ENCODE peak calls at places on chromosomes 13 and 19, in five cellular contexts. One of them, this sample, is unnamed.

GRCh38 chr19:56132316-56132822 is 8.7 kb upstream of the ZNF444 start:
- DNase-seq in upper lobe of left lung: no peak
- DNase-seq in A172: no peak
- DNase-seq in stimulated activated CD4-positive, alpha-beta T cell treated with anti-CD3 and anti-CD28 coated beads, Interleukin-2, amount 100 ng/mL, for 48 hours: no peak
- DNase-seq in ELR: no peak
- DNase-seq in this sample: no peak

GRCh38 chr13:67481445-67481844 is 251.3 kb upstream of the PCDH9 start:
- DNase-seq in A172: no peak
- DNase-seq in upper lobe of left lung: no peak
- DNase-seq in stimulated activated CD4-positive, alpha-beta T cell treated with anti-CD3 and anti-CD28 coated beads, Interleukin-2, amount 100 ng/mL, for 48 hours: no peak
- DNase-seq in ELR: no peak
- DNase-seq in this sample: no peak

GRCh38 chr19:40422428-40423226 is 3.2 kb downstream of the SERTAD1 start:
- DNase-seq in stimulated activated CD4-positive, alpha-beta T cell treated with anti-CD3 and anti-CD28 coated beads, Interleukin-2, amount 100 ng/mL, for 48 hours: no peak
- DNase-seq in A172: no peak
- DNase-seq in ELR: no peak
- DNase-seq in upper lobe of left lung: peak; percentile 84
- DNase-seq in this sample: no peak

GRCh38 chr13:33205804-33206221 is 79.7 kb downstream of the STARD13 start:
- DNase-seq in ELR: no peak
- DNase-seq in stimulated activated CD4-positive, alpha-beta T cell treated with anti-CD3 and anti-CD28 coated beads, Interleukin-2, amount 100 ng/mL, for 48 hours: no peak
- DNase-seq in A172: no peak
- DNase-seq in upper lobe of left lung: no peak
- DNase-seq in this sample: no peak

GRCh38 chr13:37492741-37493514 is 105.6 kb downstream of the POSTN start:
- DNase-seq in ELR: peak; percentile 70
- DNase-seq in A172: peak; percentile 77
- DNase-seq in upper lobe of left lung: no peak
- DNase-seq in stimulated activated CD4-positive, alpha-beta T cell treated with anti-CD3 and anti-CD28 coated beads, Interleukin-2, amount 100 ng/mL, for 48 hours: no peak
- DNase-seq in this sample: no peak

GRCh38 chr13:87147076-87147475 is 524.1 kb upstream of the SLITRK5 start:
- DNase-seq in upper lobe of left lung: no peak
- DNase-seq in A172: peak; percentile 4
- DNase-seq in stimulated activated CD4-positive, alpha-beta T cell treated with anti-CD3 and anti-CD28 coated beads, Interleukin-2, amount 100 ng/mL, for 48 hours: no peak
- DNase-seq in ELR: peak; percentile 85
- DNase-seq in this sample: no peak

GRCh38 chr19:1747285-1748114 is 5.8 kb upstream of the ONECUT3 start:
- DNase-seq in A172: peak; percentile 100
- DNase-seq in upper lobe of left lung: no peak
- DNase-seq in ELR: peak; percentile 94
- DNase-seq in stimulated activated CD4-positive, alpha-beta T cell treated with anti-CD3 and anti-CD28 coated beads, Interleukin-2, amount 100 ng/mL, for 48 hours: peak; percentile 41
- DNase-seq in this sample: peak; percentile 77

GRCh38 chr13:99289674-99290337 is 17.4 kb downstream of the GPR183 start:
- DNase-seq in ELR: no peak
- DNase-seq in A172: no peak
- DNase-seq in stimulated activated CD4-positive, alpha-beta T cell treated with anti-CD3 and anti-CD28 coated beads, Interleukin-2, amount 100 ng/mL, for 48 hours: no peak
- DNase-seq in upper lobe of left lung: no peak
- DNase-seq in this sample: no peak

GRCh38 chr19:10603873-10604459 is 16.9 kb upstream of the AP1M2 start:
- DNase-seq in upper lobe of left lung: no peak
- DNase-seq in stimulated activated CD4-positive, alpha-beta T cell treated with anti-CD3 and anti-CD28 coated beads, Interleukin-2, amount 100 ng/mL, for 48 hours: no peak
- DNase-seq in A172: no peak
- DNase-seq in ELR: no peak
- DNase-seq in this sample: peak; percentile 70

GRCh38 chr19:41373993-41374392 is 2.3 kb upstream of the TMEM91 start:
- DNase-seq in A172: peak; percentile 74
- DNase-seq in upper lobe of left lung: peak; percentile 95
- DNase-seq in ELR: peak; percentile 80
- DNase-seq in stimulated activated CD4-positive, alpha-beta T cell treated with anti-CD3 and anti-CD28 coated beads, Interleukin-2, amount 100 ng/mL, for 48 hours: no peak
- DNase-seq in this sample: no peak

GRCh38 chr13:29704648-29705047 is 109.2 kb upstream of the SLC7A1 start:
- DNase-seq in ELR: peak; percentile 16
- DNase-seq in upper lobe of left lung: no peak
- DNase-seq in stimulated activated CD4-positive, alpha-beta T cell treated with anti-CD3 and anti-CD28 coated beads, Interleukin-2, amount 100 ng/mL, for 48 hours: no peak
- DNase-seq in A172: no peak
- DNase-seq in this sample: no peak

GRCh38 chr13:108326318-108326717 is 56.8 kb downstream of the TNFSF13B start:
- DNase-seq in A172: no peak
- DNase-seq in stimulated activated CD4-positive, alpha-beta T cell treated with anti-CD3 and anti-CD28 coated beads, Interleukin-2, amount 100 ng/mL, for 48 hours: no peak
- DNase-seq in upper lobe of left lung: no peak
- DNase-seq in ELR: no peak
- DNase-seq in this sample: peak; percentile 14

This sample was measured in GM13976.